ENCODE peak calls at places on chromosome 12, in four cellular contexts. H is H9, Z is aorta, B is cardiac muscle cell. S is an unnamed sample. For H3K27me3 and H3K4me1, the result is how much of the 10 kb centered on the place peaks cover.

GRCh38 chr12:80780746-80781145 is 64.0 kb downstream of the MYF5 start:
- DNase-seq in H (no peak), Z (no peak), B (no peak), S (no peak)

GRCh38 chr12:76024942-76025600 is 6.5 kb downstream of the PHLDA1 start:
- DNase-seq in H (no peak), Z (no peak), B (peak), S (no peak)

GRCh38 chr12:8995021-8995775 is 5.9 kb downstream of the KLRG1 start:
- DNase-seq in H (no peak), Z (no peak), B (no peak), S (no peak)

GRCh38 chr12:31533470-31533869 is 57.5 kb downstream of the DENND5B start:
- DNase-seq in H (no peak), Z (no peak), B (no peak), S (no peak)

GRCh38 chr12:21774358-21775129 is at the start of gene KCNJ8:
- DNase-seq in H (peak), Z (peak), B (peak), S (peak)

GRCh38 chr12:22682663-22683062 is 57.7 kb downstream of the ETNK1 start:
- DNase-seq in H (no peak), Z (no peak), B (no peak), S (no peak)

GRCh38 chr12:45668641-45669040 is 60.9 kb upstream of the ARID2 start:
- DNase-seq in H (no peak), Z (no peak), B (no peak), S (peak)

GRCh38 chr12:2447861-2448260 is 346.9 kb upstream of the FKBP4 start:
- DNase-seq in H (no peak), Z (no peak), B (no peak), S (no peak)

GRCh38 chr12:4250691-4251090 is 22.9 kb upstream of the CCND2 start:
- DNase-seq in H (no peak), Z (no peak), B (no peak), S (no peak)

GRCh38 chr12:68930178-68930577 is 2.8 kb downstream of the CPM start:
- DNase-seq in H (no peak), Z (no peak), B (no peak), S (no peak)

GRCh38 chr12:44015333-44015941 is 179.6 kb downstream of the TMEM117 start:
- DNase-seq in H (no peak), Z (no peak), B (peak), S (no peak)

GRCh38 chr12:121893901-121894540 is 5.4 kb downstream of the PSMD9 start:
- DNase-seq in H (peak), Z (no peak), B (peak), S (peak)

GRCh38 chr12:256958-257357 is 5.7 kb downstream of the SLC6A13 start:
- DNase-seq in H (no peak), Z (no peak), B (no peak), S (no peak)

GRCh38 chr12:11513288-11513687 is 117.9 kb upstream of the PRB2 start:
- DNase-seq in H (peak), Z (no peak), B (no peak), S (no peak)

GRCh38 chr12:67671892-67672291 is 23.3 kb downstream of the DYRK2 start:
- DNase-seq in H (no peak), Z (no peak), B (no peak), S (no peak)

GRCh38 chr12:82919365-82920054 is 232.8 kb downstream of the TMTC2 start:
- DNase-seq in H (no peak), Z (no peak), B (no peak), S (no peak)

GRCh38 chr12:50411051-50411660 is 10.5 kb downstream of the LARP4 start:
- DNase-seq in H (no peak), Z (no peak), B (peak), S (no peak)

GRCh38 chr12:81208193-81208946 is 130.5 kb downstream of the ACSS3 start:
- DNase-seq in H (no peak), Z (no peak), B (peak), S (no peak)

GRCh38 chr12:38141239-38141638 is 175.3 kb upstream of the ALG10B start:
- DNase-seq in H (no peak), Z (no peak), B (no peak), S (no peak)

GRCh38 chr12:4115570-4115969 is 158.0 kb upstream of the CCND2 start:
- DNase-seq in H (peak), Z (no peak), B (no peak), S (no peak)

GRCh38 chr12:122096591-122097149 is 18.1 kb downstream of the MLXIP start:
- DNase-seq in H (no peak), Z (no peak), B (peak), S (no peak)

GRCh38 chr12:4829793-4830162 is 79.9 kb upstream of the KCNA1 start:
- DNase-seq in H (no peak), Z (no peak), B (no peak), S (no peak)

GRCh38 chr12:117098361-117099217 is 627 bp downstream of the TESC start:
- DNase-seq in H (no peak), Z (peak), B (no peak), S (peak)

GRCh38 chr12:132593938-132594358 is 16.4 kb downstream of the LRCOL1 start:
- DNase-seq in H (peak), Z (peak), B (peak), S (no peak)

GRCh38 chr12:26274441-26275312 is 79.3 kb downstream of the SSPN start:
- DNase-seq in H (peak), Z (peak), B (peak), S (no peak)

GRCh38 chr12:51896236-51896635 is 8.3 kb downstream of the ANKRD33 start:
- DNase-seq in H (no peak), Z (peak), B (no peak), S (no peak)

GRCh38 chr12:120416490-120417216 is 21.3 kb upstream of the COX6A1 start:
- DNase-seq in H (no peak), Z (no peak), B (no peak), S (no peak)

GRCh38 chr12:49369723-49370145 is 2.5 kb downstream of the SPATS2 start:
- DNase-seq in H (peak), Z (no peak), B (peak), S (no peak)

GRCh38 chr12:71973687-71974086 is 35.0 kb downstream of the TPH2 start:
- DNase-seq in H (no peak), Z (no peak), B (no peak), S (no peak)

GRCh38 chr12:547883-548470 is 88.2 kb downstream of the B4GALNT3 start:
- DNase-seq in H (no peak), Z (peak), B (no peak), S (no peak)

GRCh38 chr12:25701290-25701689 is 148.2 kb upstream of the LMNTD1 start:
- DNase-seq in H (no peak), Z (no peak), B (peak), S (no peak)

GRCh38 chr12:47360771-47361388 is 281.1 kb upstream of the AMIGO2 start:
- DNase-seq in H (no peak), Z (no peak), B (peak), S (peak)

GRCh38 chr12:9651265-9651729 is 18.2 kb upstream of the CLEC2D start:
- DNase-seq in H (no peak), Z (no peak), B (peak), S (peak)

GRCh38 chr12:12736759-12737676 is 19.9 kb downstream of the CDKN1B start:
- DNase-seq in H (no peak), Z (no peak), B (peak), S (peak)

GRCh38 chr12:53722450-53723041 is 4.7 kb downstream of the CALCOCO1 start:
- DNase-seq in H (no peak), Z (no peak), B (no peak), S (no peak)

GRCh38 chr12:114895822-114896221 is 211.8 kb upstream of the TBX3 start:
- DNase-seq in H (no peak), Z (no peak), B (peak), S (no peak)

GRCh38 chr12:45369065-45369464 is 153.2 kb downstream of the ANO6 start:
- DNase-seq in H (no peak), Z (no peak), B (peak), S (no peak)

GRCh38 chr12:12872139-12872933 is 19.0 kb upstream of the GPRC5A start:
- DNase-seq in H (peak), Z (no peak), B (peak), S (no peak)

GRCh38 chr12:105641742-105642141 is 311.3 kb downstream of the C12orf75 start:
- DNase-seq in H (no peak), Z (no peak), B (no peak), S (no peak)

DNA sequence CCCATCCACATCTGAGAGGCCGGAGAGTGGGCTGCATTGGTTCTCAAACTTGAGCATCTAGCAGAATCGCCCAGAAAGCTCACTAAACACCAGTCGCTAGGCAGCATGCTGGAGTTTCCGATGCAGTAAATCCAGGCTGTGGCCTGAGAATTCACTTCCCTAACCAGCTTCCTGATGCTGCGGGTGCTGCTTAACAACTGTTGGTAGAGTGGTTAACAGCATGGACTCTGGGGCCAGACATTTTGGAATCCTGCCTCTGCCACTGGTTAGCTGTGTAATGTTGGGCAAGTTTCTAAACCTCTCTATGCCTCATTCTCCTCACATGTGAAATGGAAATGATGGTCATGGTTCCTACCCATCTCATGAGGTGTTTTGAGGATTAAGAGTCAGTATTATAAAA is 118.0 kb downstream of the PLXNC1 start:
- DNase-seq in H (no peak), Z (peak), B (no peak), S (no peak)
- H3K27ac ChIP-seq in H (no peak), Z (no peak), B (no peak), S (no peak)

GRCh38 chr12:85445060-85445938 is 165.3 kb downstream of the ALX1 start:
- DNase-seq in H (no peak), Z (no peak), B (no peak), S (no peak)

GRCh38 chr12:85441025-85441424 is 161.0 kb downstream of the ALX1 start:
- DNase-seq in H (no peak), Z (no peak), B (no peak), S (no peak)

GRCh38 chr12:85440273-85440672 is 160.3 kb downstream of the ALX1 start:
- DNase-seq in H (no peak), Z (no peak), B (no peak), S (no peak)

DNA sequence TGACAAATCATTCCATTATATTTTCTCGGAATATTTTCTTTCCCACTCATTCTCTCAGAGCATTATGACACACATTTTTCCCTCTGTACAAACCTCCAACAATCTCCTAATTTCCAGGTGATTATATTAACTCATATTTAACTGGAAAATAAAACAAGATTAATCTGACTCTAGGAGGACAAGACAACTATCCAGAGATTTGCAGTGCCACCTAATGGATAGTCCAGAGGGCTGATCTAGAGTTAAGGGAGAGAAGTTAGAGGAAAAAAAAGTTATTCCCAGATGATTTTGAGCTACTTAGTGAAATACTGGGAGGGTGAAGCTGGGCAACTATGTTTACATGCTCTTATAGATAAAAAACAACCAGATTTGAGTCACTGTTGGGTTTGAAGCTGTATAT is 161.7 kb downstream of the ALX1 start:
- DNase-seq in H (no peak), Z (no peak), B (peak), S (no peak)
- H3K27me3 ChIP-seq in H (under half), Z (under half), B (under half), S (under half)

DNA sequence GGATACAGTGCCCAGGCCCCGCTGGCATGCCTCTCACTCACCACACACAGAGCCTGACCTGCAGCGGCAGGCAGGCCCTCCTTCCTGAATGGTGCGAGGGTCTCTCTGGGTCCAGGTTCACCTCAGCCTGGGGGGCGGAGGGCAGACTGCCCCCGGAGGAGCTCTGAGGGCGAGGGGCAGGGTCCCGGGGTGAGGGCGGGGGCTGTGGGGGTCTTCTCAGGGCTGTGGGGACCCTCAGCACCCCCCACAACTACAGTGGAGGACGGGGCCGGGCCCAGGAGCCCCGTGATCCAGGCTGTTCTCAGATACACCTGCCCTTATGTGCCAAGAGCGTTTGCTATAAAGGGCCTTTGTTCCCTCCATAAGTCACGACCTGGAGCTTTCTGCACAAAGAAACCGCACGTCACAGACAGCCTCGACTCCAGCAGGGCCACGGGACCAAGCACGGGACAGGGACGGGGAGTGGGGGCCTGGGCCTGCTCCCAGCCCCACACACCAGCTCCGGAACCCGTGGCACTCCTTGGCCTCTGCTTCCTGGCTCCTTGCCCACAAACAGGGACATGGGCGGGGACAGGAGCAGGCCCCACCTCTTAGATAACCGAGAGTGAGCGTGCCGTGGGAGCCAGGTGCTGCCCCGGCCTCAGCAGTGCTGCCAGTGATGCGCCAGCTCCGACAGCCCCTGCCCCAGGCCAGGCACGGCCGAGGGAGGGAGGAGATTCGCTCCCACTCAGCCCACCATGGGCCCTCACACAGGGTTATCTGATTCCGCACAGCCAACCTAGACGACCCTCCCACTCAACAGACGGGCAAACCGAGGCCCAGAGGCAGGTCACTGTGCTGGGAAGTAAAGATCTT is 101.9 kb downstream of the RFLNA start:
- DNase-seq in H (no peak), Z (peak), B (no peak), S (no peak)
- H3K4me1 ChIP-seq in H (under half), Z (under half), B (under half), S (under half)

GRCh38 chr12:6369916-6370575 is 5.3 kb downstream of the SCNN1A start:
- DNase-seq in H (no peak), Z (peak), B (no peak), S (no peak)
- H3K27ac ChIP-seq in H (peak), Z (no peak), B (no peak), S (no peak)

GRCh38 chr12:89363582-89363981 is 11.3 kb upstream of the DUSP6 start:
- DNase-seq in H (no peak), Z (no peak), B (no peak), S (no peak)
- H3K27me3 ChIP-seq in H (under half), Z (under half), B (under half), S (under half)

GRCh38 chr12:88184196-88184595 is 42.1 kb downstream of the TMTC3 start:
- DNase-seq in H (no peak), Z (no peak), B (no peak), S (no peak)

GRCh38 chr12:88185279-88185678 is 43.2 kb downstream of the TMTC3 start:
- DNase-seq in H (no peak), Z (no peak), B (no peak), S (no peak)

GRCh38 chr12:88188180-88188579 is 46.1 kb downstream of the TMTC3 start:
- DNase-seq in H (no peak), Z (no peak), B (no peak), S (no peak)

GRCh38 chr12:88187571-88187970 is 45.5 kb downstream of the TMTC3 start:
- DNase-seq in H (no peak), Z (no peak), B (no peak), S (no peak)

GRCh38 chr12:88185988-88186387 is 43.9 kb downstream of the TMTC3 start:
- DNase-seq in H (no peak), Z (no peak), B (peak), S (no peak)
- H3K4me1 ChIP-seq in H (under half), Z (under half), B (under half), S (under half)

S was measured in CD4-positive, CD25-positive, alpha-beta regulatory T cell.